ENCODE peak calls at places on chromosome 16, in four cellular contexts. W is BJ; Y is CD4-positive, CD25-positive, alpha-beta regulatory T cell; X is heart right ventricle. O is an unnamed sample.

GRCh38 chr16:17358350-17358749 is 112.4 kb downstream of the XYLT1 start:
- DNase-seq in W (no peak), Y (no peak), X (no peak), O (peak; percentile 27)

GRCh38 chr16:48961546-48961945 is 320.1 kb downstream of the CBLN1 start:
- DNase-seq in W (no peak), Y (no peak), X (no peak), O (no peak)

GRCh38 chr16:2473425-2473926 is 1.5 kb upstream of the TBC1D24 start:
- DNase-seq in W (no peak), Y (no peak), X (no peak), O (no peak)

GRCh38 chr16:6602401-6602800 is 730.2 kb upstream of the RBFOX1 start:
- DNase-seq in W (no peak), Y (no peak), X (no peak), O (no peak)

GRCh38 chr16:4288148-4288921 is 15.5 kb upstream of the TFAP4 start:
- DNase-seq in W (no peak), Y (peak; percentile 76), X (peak; percentile 83), O (peak; percentile 95)

GRCh38 chr16:2526135-2526534 is 5.1 kb downstream of the CEMP1 start:
- DNase-seq in W (no peak), Y (no peak), X (no peak), O (no peak)

GRCh38 chr16:75494696-75495601 is at the start of gene CHST6:
- DNase-seq in W (no peak), Y (peak; percentile 13), X (peak; percentile 55), O (peak; percentile 69)

GRCh38 chr16:50657251-50657650 is 23.9 kb downstream of the SNX20 start:
- DNase-seq in W (no peak), Y (no peak), X (no peak), O (no peak)

GRCh38 chr16:2776500-2777139 is 460 bp downstream of the ELOB start:
- DNase-seq in W (no peak), Y (peak; percentile 51), X (peak; percentile 48), O (peak; percentile 66)

GRCh38 chr16:89581861-89582563 is 6.5 kb downstream of the CPNE7 start:
- DNase-seq in W (no peak), Y (no peak), X (no peak), O (no peak)

GRCh38 chr16:59459811-59460210 is 725.7 kb upstream of the GOT2 start:
- DNase-seq in W (no peak), Y (no peak), X (no peak), O (no peak)

GRCh38 chr16:86566966-86567700 is 504 bp downstream of the FOXC2 start:
- DNase-seq in W (no peak), Y (peak; percentile 22), X (peak; percentile 41), O (peak; percentile 64)

GRCh38 chr16:88803264-88803987 is at the start of gene CDT1:
- DNase-seq in W (no peak), Y (peak; percentile 83), X (peak; percentile 89), O (peak; percentile 92)

GRCh38 chr16:24125199-24125598 is 130.9 kb upstream of the CACNG3 start:
- DNase-seq in W (no peak), Y (no peak), X (no peak), O (no peak)

GRCh38 chr16:8402981-8403853 is 187.1 kb downstream of the TMEM114 start:
- DNase-seq in W (no peak), Y (no peak), X (no peak), O (no peak)

GRCh38 chr16:85326113-85326793 is 214.0 kb upstream of the CIBAR2 start:
- DNase-seq in W (no peak), Y (no peak), X (no peak), O (no peak)

GRCh38 chr16:1771072-1771863 is at the start of gene NME3:
- DNase-seq in W (no peak), Y (peak; percentile 76), X (peak; percentile 85), O (peak; percentile 82)

GRCh38 chr16:6913535-6913934 is 419.1 kb upstream of the RBFOX1 start:
- DNase-seq in W (no peak), Y (no peak), X (no peak), O (no peak)

GRCh38 chr16:85853641-85854545 is 45.1 kb upstream of the IRF8 start:
- DNase-seq in W (no peak), Y (no peak), X (no peak), O (no peak)

GRCh38 chr16:49213594-49213993 is 68.0 kb downstream of the CBLN1 start:
- DNase-seq in W (no peak), Y (no peak), X (no peak), O (no peak)

GRCh38 chr16:77788196-77789084 is at the start of gene VAT1L:
- DNase-seq in W (no peak), Y (peak; percentile 5), X (peak; percentile 30), O (peak; percentile 27)

GRCh38 chr16:73356401-73357079 is 308.6 kb upstream of the ZFHX3 start:
- DNase-seq in W (no peak), Y (no peak), X (no peak), O (no peak)

GRCh38 chr16:1533443-1533951 is at the start of gene TMEM204:
- DNase-seq in W (peak; percentile 50), Y (peak; percentile 78), X (peak; percentile 85), O (no peak)

GRCh38 chr16:65510850-65511249 is 389.0 kb upstream of the CDH11 start:
- DNase-seq in W (no peak), Y (no peak), X (no peak), O (no peak)

O was measured in B cell.